ENCODE peak calls at places on chromosomes 2 and 18, in four cellular contexts. One of them, this sample, is unnamed.

GRCh38 chr2:237012577-237013237 is 73.0 kb upstream of the COPS8 start:
- DNase-seq in keratinocyte: no peak
- DNase-seq in DND-41: no peak
- DNase-seq in CD8-positive, alpha-beta T cell: no peak
- DNase-seq in this sample: no peak

GRCh38 chr2:138090330-138090729 is 126.1 kb downstream of the HNMT start:
- DNase-seq in CD8-positive, alpha-beta T cell: no peak
- DNase-seq in keratinocyte: no peak
- DNase-seq in DND-41: no peak
- DNase-seq in this sample: no peak

GRCh38 chr2:144378551-144378950 is 141.4 kb downstream of the ZEB2 start:
- DNase-seq in CD8-positive, alpha-beta T cell: no peak
- DNase-seq in keratinocyte: no peak
- DNase-seq in DND-41: no peak
- DNase-seq in this sample: no peak

GRCh38 chr2:236682651-236683422 is 113.2 kb downstream of the ACKR3 start:
- DNase-seq in keratinocyte: no peak
- DNase-seq in CD8-positive, alpha-beta T cell: no peak
- DNase-seq in DND-41: no peak
- DNase-seq in this sample: no peak

GRCh38 chr2:9127316-9127715 is 79.3 kb upstream of the ASAP2 start:
- DNase-seq in CD8-positive, alpha-beta T cell: no peak
- DNase-seq in DND-41: no peak
- DNase-seq in keratinocyte: no peak
- DNase-seq in this sample: no peak

GRCh38 chr2:109383505-109384307 is 230.1 kb downstream of the SEPTIN10 start:
- DNase-seq in DND-41: no peak
- DNase-seq in keratinocyte: no peak
- DNase-seq in CD8-positive, alpha-beta T cell: no peak
- DNase-seq in this sample: no peak

GRCh38 chr2:134601266-134601665 is 117.5 kb downstream of the TMEM163 start:
- DNase-seq in keratinocyte: no peak
- DNase-seq in CD8-positive, alpha-beta T cell: no peak
- DNase-seq in DND-41: no peak
- DNase-seq in this sample: no peak

GRCh38 chr2:145503511-145503910 is 983.6 kb upstream of the ZEB2 start:
- DNase-seq in DND-41: no peak
- DNase-seq in keratinocyte: no peak
- DNase-seq in CD8-positive, alpha-beta T cell: no peak
- DNase-seq in this sample: no peak

GRCh38 chr18:24536326-24536725 is 75.9 kb downstream of the HRH4 start:
- DNase-seq in CD8-positive, alpha-beta T cell: no peak
- DNase-seq in keratinocyte: no peak
- DNase-seq in DND-41: no peak
- DNase-seq in this sample: no peak

GRCh38 chr18:61388010-61388409 is 54.8 kb downstream of the CDH20 start:
- DNase-seq in keratinocyte: no peak
- DNase-seq in CD8-positive, alpha-beta T cell: no peak
- DNase-seq in DND-41: no peak
- DNase-seq in this sample: no peak

GRCh38 chr2:176531608-176532007 is 262.4 kb downstream of the MTX2 start:
- DNase-seq in CD8-positive, alpha-beta T cell: no peak
- DNase-seq in keratinocyte: no peak
- DNase-seq in DND-41: no peak
- DNase-seq in this sample: no peak

GRCh38 chr18:7770903-7771302 is 203.8 kb downstream of the PTPRM start:
- DNase-seq in keratinocyte: no peak
- DNase-seq in CD8-positive, alpha-beta T cell: no peak
- DNase-seq in DND-41: no peak
- DNase-seq in this sample: no peak

GRCh38 chr2:20444993-20445910 is 1.6 kb upstream of the RHOB start:
- DNase-seq in keratinocyte: no peak
- DNase-seq in DND-41: no peak
- DNase-seq in CD8-positive, alpha-beta T cell: no peak
- DNase-seq in this sample: no peak

GRCh38 chr2:69437751-69438154 is 518 bp upstream of the NFU1 start:
- DNase-seq in DND-41: no peak
- DNase-seq in CD8-positive, alpha-beta T cell: no peak
- DNase-seq in keratinocyte: no peak
- DNase-seq in this sample: no peak

GRCh38 chr2:197677483-197677882 is 2.1 kb upstream of the RFTN2 start:
- DNase-seq in DND-41: no peak
- DNase-seq in CD8-positive, alpha-beta T cell: no peak
- DNase-seq in keratinocyte: no peak
- DNase-seq in this sample: no peak

GRCh38 chr2:46748121-46748520 is 167.5 kb downstream of the MCFD2 start:
- DNase-seq in keratinocyte: no peak
- DNase-seq in DND-41: no peak
- DNase-seq in CD8-positive, alpha-beta T cell: no peak
- DNase-seq in this sample: no peak

GRCh38 chr2:223870840-223871618 is 33.6 kb upstream of the AP1S3 start:
- DNase-seq in CD8-positive, alpha-beta T cell: no peak
- DNase-seq in DND-41: no peak
- DNase-seq in keratinocyte: no peak
- DNase-seq in this sample: no peak

GRCh38 chr2:123597995-123598394 is 427.1 kb upstream of the CNTNAP5 start:
- DNase-seq in keratinocyte: no peak
- DNase-seq in DND-41: no peak
- DNase-seq in CD8-positive, alpha-beta T cell: no peak
- DNase-seq in this sample: no peak

GRCh38 chr2:190467575-190468083 is 59.5 kb downstream of the MFSD6 start:
- DNase-seq in keratinocyte: no peak
- DNase-seq in CD8-positive, alpha-beta T cell: no peak
- DNase-seq in DND-41: no peak
- DNase-seq in this sample: no peak

GRCh38 chr2:105872142-105872728 is 127.5 kb downstream of the NCK2 start:
- DNase-seq in CD8-positive, alpha-beta T cell: peak; percentile 24
- DNase-seq in keratinocyte: no peak
- DNase-seq in DND-41: no peak
- DNase-seq in this sample: peak; percentile 15

GRCh38 chr18:47204908-47205522 is 28.9 kb upstream of the IER3IP1 start:
- DNase-seq in DND-41: peak; percentile 30
- DNase-seq in CD8-positive, alpha-beta T cell: peak; percentile 30
- DNase-seq in keratinocyte: no peak
- DNase-seq in this sample: peak; percentile 11

GRCh38 chr2:17482651-17483050 is 35.6 kb downstream of the RAD51AP2 start:
- DNase-seq in keratinocyte: no peak
- DNase-seq in CD8-positive, alpha-beta T cell: no peak
- DNase-seq in DND-41: no peak
- DNase-seq in this sample: no peak

GRCh38 chr2:86672027-86672545 is 48.0 kb upstream of the RMND5A start:
- DNase-seq in keratinocyte: no peak
- DNase-seq in DND-41: no peak
- DNase-seq in CD8-positive, alpha-beta T cell: no peak
- DNase-seq in this sample: no peak

GRCh38 chr2:143117225-143117624 is 12.0 kb upstream of the ARHGAP15 start:
- DNase-seq in DND-41: no peak
- DNase-seq in keratinocyte: no peak
- DNase-seq in CD8-positive, alpha-beta T cell: no peak
- DNase-seq in this sample: no peak

GRCh38 chr2:101364878-101365277 is 22.4 kb downstream of the CREG2 start:
- DNase-seq in DND-41: no peak
- DNase-seq in CD8-positive, alpha-beta T cell: no peak
- DNase-seq in keratinocyte: no peak
- DNase-seq in this sample: no peak

GRCh38 chr18:79513381-79514081 is 117.8 kb downstream of the NFATC1 start:
- DNase-seq in keratinocyte: no peak
- DNase-seq in DND-41: no peak
- DNase-seq in CD8-positive, alpha-beta T cell: peak; percentile 3
- DNase-seq in this sample: peak; percentile 20

GRCh38 chr18:68397241-68398035 is 317.5 kb downstream of the TMX3 start:
- DNase-seq in CD8-positive, alpha-beta T cell: no peak
- DNase-seq in DND-41: no peak
- DNase-seq in keratinocyte: no peak
- DNase-seq in this sample: no peak

GRCh38 chr2:230256735-230257332 is 31.3 kb downstream of the SP140 start:
- DNase-seq in CD8-positive, alpha-beta T cell: no peak
- DNase-seq in keratinocyte: no peak
- DNase-seq in DND-41: no peak
- DNase-seq in this sample: no peak

GRCh38 chr2:203914546-203915169 is 21.9 kb upstream of the ICOS start:
- DNase-seq in CD8-positive, alpha-beta T cell: no peak
- DNase-seq in DND-41: no peak
- DNase-seq in keratinocyte: no peak
- DNase-seq in this sample: peak; percentile 28

DNA sequence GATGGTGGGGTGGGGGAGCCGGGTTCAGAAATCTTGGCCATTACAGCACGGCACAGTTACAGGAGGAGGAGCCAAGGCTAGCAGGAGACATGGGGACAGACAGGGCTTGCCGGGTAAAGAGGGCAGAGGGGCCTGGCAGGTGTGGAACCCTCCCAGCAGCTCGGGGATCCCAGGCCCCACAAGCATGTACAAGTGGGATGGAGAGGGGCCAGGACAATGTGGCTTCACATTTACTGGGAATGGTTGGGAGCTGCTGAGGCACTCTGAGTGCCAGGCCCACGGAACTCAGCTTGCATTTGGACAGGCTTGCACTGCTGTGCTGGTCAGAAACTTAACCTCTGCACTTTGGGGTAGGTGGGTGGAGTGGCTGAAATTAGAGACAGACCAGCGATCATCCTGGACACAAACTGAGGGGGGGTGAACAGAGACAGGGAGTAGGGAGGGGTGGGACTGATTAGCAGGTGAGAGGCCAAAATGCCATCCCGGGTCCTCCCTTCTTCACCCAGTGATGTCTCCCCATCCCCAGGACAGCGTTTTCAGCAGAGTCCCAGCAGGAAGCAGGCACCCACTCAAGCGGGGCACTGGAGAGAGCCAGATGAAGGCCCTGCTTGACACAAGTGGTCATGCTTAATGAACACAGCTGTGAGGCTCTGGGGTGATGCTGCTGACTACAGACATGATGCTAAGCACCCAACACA is 9.6 kb downstream of the PER2 start:
- DNase-seq in keratinocyte: no peak
- DNase-seq in DND-41: no peak
- DNase-seq in CD8-positive, alpha-beta T cell: no peak
- DNase-seq in this sample: no peak
- TF ChIP-seq CTCF in keratinocyte: no peak
- TF ChIP-seq CTCF in DND-41: no peak
- TF ChIP-seq CTCF in CD8-positive, alpha-beta T cell: no peak
- TF ChIP-seq CTCF in this sample: no peak

DNA sequence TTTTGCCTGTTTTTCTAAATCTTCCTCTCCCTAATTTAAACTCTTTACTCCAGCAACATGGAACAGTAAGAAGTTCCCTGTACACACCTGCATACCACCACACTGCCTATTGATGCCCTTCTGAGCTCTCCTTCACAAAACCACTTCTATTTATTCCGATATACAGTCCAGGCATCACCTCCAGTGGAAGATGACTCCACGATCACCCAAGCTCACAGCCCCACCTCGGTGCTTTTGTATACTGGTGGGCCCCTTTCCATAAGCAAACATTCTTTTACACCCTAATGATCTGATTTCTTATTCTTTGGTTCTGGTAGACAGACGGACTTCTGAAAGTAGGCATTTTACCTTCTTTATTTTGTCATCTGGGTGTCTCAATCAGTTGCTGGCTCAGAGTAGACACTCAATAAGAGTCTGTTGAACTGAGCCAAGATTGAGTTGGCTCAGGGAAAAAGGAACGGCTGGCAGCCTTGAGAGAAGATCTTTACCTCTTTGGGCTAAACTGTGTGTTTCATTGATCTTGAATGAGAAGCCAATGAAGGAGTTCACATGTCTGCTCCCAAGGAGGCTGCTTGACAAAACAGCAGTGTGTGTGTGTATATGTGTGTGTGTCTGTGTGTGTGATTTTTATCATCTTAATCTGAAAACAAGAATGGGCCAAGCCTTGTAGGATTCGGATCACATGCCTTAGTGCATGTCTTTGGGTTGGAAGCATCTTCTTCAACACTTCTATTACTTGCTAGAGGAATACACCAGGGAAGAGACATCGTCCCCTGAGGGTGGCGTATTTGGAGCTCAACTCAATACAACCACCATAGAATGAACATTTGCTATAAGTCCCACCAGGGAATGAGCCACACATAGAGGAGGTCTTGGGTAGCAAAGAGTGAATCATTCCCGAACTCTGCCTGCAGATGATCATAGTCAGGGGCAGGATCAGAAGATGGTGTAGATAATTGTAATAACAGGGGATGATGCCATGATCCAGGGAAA is 341.8 kb downstream of the CYRIA start:
- DNase-seq in CD8-positive, alpha-beta T cell: no peak
- DNase-seq in keratinocyte: no peak
- DNase-seq in DND-41: no peak
- DNase-seq in this sample: no peak
- H3K9me3 ChIP-seq in CD8-positive, alpha-beta T cell: no peaks in the 10 kb centered on the region
- H3K9me3 ChIP-seq in keratinocyte: no peaks in the 10 kb centered on the region
- H3K9me3 ChIP-seq in DND-41: no peaks in the 10 kb centered on the region
- H3K9me3 ChIP-seq in this sample: no peaks in the 10 kb centered on the region

DNA sequence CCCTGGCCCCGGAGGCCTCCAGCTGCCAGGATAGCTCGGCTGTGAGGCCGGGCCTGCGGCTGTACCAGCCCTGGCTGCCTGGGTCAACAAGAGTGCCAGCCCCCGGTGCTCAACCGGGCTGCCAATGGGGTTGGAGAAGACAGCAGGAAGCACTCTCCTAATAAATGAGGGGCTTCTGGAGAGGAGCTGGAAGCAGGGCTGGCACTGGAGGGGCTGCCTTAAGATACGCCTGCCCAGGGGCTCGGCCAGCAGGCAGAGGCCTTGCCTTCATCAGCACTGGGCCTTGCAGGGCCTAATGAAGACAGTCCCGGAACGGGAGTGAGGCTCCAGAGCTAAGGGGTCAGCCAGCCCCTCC is 73.6 kb downstream of the TEX51 start:
- DNase-seq in CD8-positive, alpha-beta T cell: no peak
- DNase-seq in keratinocyte: no peak
- DNase-seq in DND-41: no peak
- DNase-seq in this sample: no peak
- TF ChIP-seq CTCF in CD8-positive, alpha-beta T cell: no peak
- TF ChIP-seq CTCF in keratinocyte: no peak
- TF ChIP-seq CTCF in DND-41: no peak
- TF ChIP-seq CTCF in this sample: peak; percentile 41

GRCh38 chr2:132462242-132462641 is 45.6 kb downstream of the GPR39 start:
- DNase-seq in keratinocyte: no peak
- DNase-seq in CD8-positive, alpha-beta T cell: no peak
- DNase-seq in DND-41: no peak
- DNase-seq in this sample: no peak
- H3K9me3 ChIP-seq in keratinocyte: peaks cover 19% of the 10 kb centered on the region
- H3K9me3 ChIP-seq in CD8-positive, alpha-beta T cell: peaks cover 3% of the 10 kb centered on the region
- H3K9me3 ChIP-seq in DND-41: no peaks in the 10 kb centered on the region
- H3K9me3 ChIP-seq in this sample: peaks cover 21% of the 10 kb centered on the region

GRCh38 chr2:6831229-6831628 is 34.5 kb downstream of the CMPK2 start:
- DNase-seq in CD8-positive, alpha-beta T cell: no peak
- DNase-seq in DND-41: no peak
- DNase-seq in keratinocyte: no peak
- DNase-seq in this sample: no peak

GRCh38 chr2:6824962-6825361 is 40.7 kb downstream of the CMPK2 start:
- DNase-seq in DND-41: no peak
- DNase-seq in keratinocyte: no peak
- DNase-seq in CD8-positive, alpha-beta T cell: no peak
- DNase-seq in this sample: no peak

GRCh38 chr2:6827516-6828298 is 38.0 kb downstream of the CMPK2 start:
- DNase-seq in DND-41: no peak
- DNase-seq in CD8-positive, alpha-beta T cell: no peak
- DNase-seq in keratinocyte: no peak
- DNase-seq in this sample: no peak

GRCh38 chr2:6826081-6826913 is 39.4 kb downstream of the CMPK2 start:
- DNase-seq in DND-41: peak; percentile 77
- DNase-seq in keratinocyte: peak; percentile 44
- DNase-seq in CD8-positive, alpha-beta T cell: peak; percentile 51
- DNase-seq in this sample: peak; percentile 27

GRCh38 chr2:6828299-6828584 is 37.5 kb downstream of the CMPK2 start:
- DNase-seq in keratinocyte: no peak
- DNase-seq in CD8-positive, alpha-beta T cell: no peak
- DNase-seq in DND-41: no peak
- DNase-seq in this sample: no peak
- TF ChIP-seq CTCF in keratinocyte: no peak
- TF ChIP-seq CTCF in CD8-positive, alpha-beta T cell: peak; percentile 45
- TF ChIP-seq CTCF in DND-41: peak; percentile 56
- TF ChIP-seq CTCF in this sample: peak; percentile 48

This sample was measured in CD4-positive, alpha-beta T cell.